ENCODE peak calls at places on chromosomes 13 and 19, in nine cellular contexts. C is mesendoderm, B is hepatic stellate cell, L is glutamatergic neuron, X is ovary, I is A172, A is sciatic nerve, R is ELF-1, H is PC-9. W is an unnamed sample.

GRCh38 chr13:89496478-89496877 is 1825.3 kb downstream of the SLITRK5 start:
- DNase-seq in C (peak), I (no peak), A (no peak), L (no peak), X (no peak), H (no peak), R (no peak), B (no peak), W (no peak)

GRCh38 chr19:45474941-45475516 is 7.2 kb downstream of the FOSB start:
- DNase-seq in I (no peak), X (no peak), A (no peak), B (no peak), C (no peak), R (no peak), H (no peak), L (no peak), W (no peak)

GRCh38 chr13:21033224-21033855 is 28.0 kb downstream of the LATS2 start:
- DNase-seq in X (no peak), L (no peak), C (peak), I (peak), H (no peak), B (no peak), A (no peak), R (no peak), W (peak)

GRCh38 chr13:31824705-31825512 is 85.6 kb downstream of the RXFP2 start:
- DNase-seq in I (no peak), A (no peak), C (peak), L (peak), H (no peak), X (no peak), B (peak), R (no peak), W (peak)

GRCh38 chr13:46134961-46135522 is 30.2 kb upstream of the CPB2 start:
- DNase-seq in I (no peak), L (no peak), A (no peak), C (peak), H (peak), R (peak), X (no peak), B (no peak), W (no peak)

GRCh38 chr13:21556051-21556450 is 47.9 kb downstream of the MICU2 start:
- DNase-seq in A (no peak), L (no peak), I (no peak), H (no peak), R (no peak), C (no peak), X (no peak), B (no peak), W (no peak)

GRCh38 chr13:99663185-99663825 is 162.0 kb downstream of the TM9SF2 start:
- DNase-seq in X (no peak), L (no peak), A (no peak), C (no peak), B (no peak), R (no peak), H (peak), I (no peak), W (no peak)

GRCh38 chr19:30085394-30085793 is 143.4 kb downstream of the URI1 start:
- DNase-seq in B (no peak), H (no peak), A (no peak), C (peak), R (peak), X (peak), L (no peak), I (no peak), W (no peak)

GRCh38 chr13:32883501-32883900 is 132.7 kb upstream of the KL start:
- DNase-seq in X (peak), A (no peak), B (no peak), C (no peak), L (no peak), R (no peak), I (peak), H (no peak), W (no peak)

GRCh38 chr19:52007436-52007804 is 591 bp downstream of the ZNF615 start:
- DNase-seq in H (no peak), B (peak), R (peak), L (peak), C (peak), A (no peak), I (no peak), X (peak), W (no peak)

GRCh38 chr19:48480151-48480475 is 10.9 kb downstream of the CYTH2 start:
- DNase-seq in A (peak), C (no peak), X (peak), B (no peak), I (no peak), H (no peak), L (no peak), R (peak), W (no peak)

GRCh38 chr13:41854758-41855157 is 106.2 kb downstream of the VWA8 start:
- DNase-seq in H (no peak), I (no peak), L (no peak), C (peak), A (no peak), X (no peak), B (no peak), R (no peak), W (no peak)

GRCh38 chr13:83295684-83296083 is 586.6 kb downstream of the SLITRK1 start:
- DNase-seq in B (no peak), A (no peak), H (no peak), I (no peak), R (no peak), X (no peak), C (no peak), L (no peak), W (no peak)

GRCh38 chr19:3025516-3025890 is 3.6 kb downstream of the TLE2 start:
- DNase-seq in R (no peak), L (no peak), C (no peak), H (no peak), B (no peak), X (no peak), I (no peak), A (no peak), W (no peak)

GRCh38 chr13:30576528-30576927 is 41.2 kb upstream of the USPL1 start:
- DNase-seq in A (no peak), L (no peak), R (no peak), X (no peak), I (peak), C (no peak), H (peak), B (no peak), W (no peak)

W was measured in fibroblast of the conjunctiva.